ENCODE peak calls at places on chromosomes 12 and 14, in eight cellular contexts. One of them, this sample, is unnamed.

GRCh38 chr12:56682323-56682722 is 5.8 kb downstream of the PTGES3 start:
- DNase-seq in tibial artery: peak; percentile 16
- DNase-seq in upper lobe of right lung: no peak
- DNase-seq in right atrium auricular region: no peak
- DNase-seq in CD8-positive, alpha-beta T cell: no peak
- DNase-seq in heart right ventricle: no peak
- DNase-seq in HCT116: no peak
- DNase-seq in fibroblast of lung: no peak
- DNase-seq in this sample: peak; percentile 10

GRCh38 chr12:6767301-6767591 is 1.1 kb downstream of the PTMS start:
- DNase-seq in tibial artery: no peak
- DNase-seq in upper lobe of right lung: no peak
- DNase-seq in right atrium auricular region: no peak
- DNase-seq in CD8-positive, alpha-beta T cell: no peak
- DNase-seq in heart right ventricle: no peak
- DNase-seq in HCT116: no peak
- DNase-seq in fibroblast of lung: no peak
- DNase-seq in this sample: no peak

GRCh38 chr12:6961278-6961694 is 9.2 kb downstream of the PHB2 start:
- DNase-seq in tibial artery: peak; percentile 84
- DNase-seq in upper lobe of right lung: peak; percentile 94
- DNase-seq in right atrium auricular region: peak; percentile 79
- DNase-seq in CD8-positive, alpha-beta T cell: peak; percentile 87
- DNase-seq in heart right ventricle: peak; percentile 66
- DNase-seq in HCT116: no peak
- DNase-seq in fibroblast of lung: no peak
- DNase-seq in this sample: peak; percentile 91

GRCh38 chr14:74417201-74417600 is 8.8 kb downstream of the SYNDIG1L start:
- DNase-seq in tibial artery: no peak
- DNase-seq in upper lobe of right lung: no peak
- DNase-seq in right atrium auricular region: no peak
- DNase-seq in CD8-positive, alpha-beta T cell: no peak
- DNase-seq in heart right ventricle: no peak
- DNase-seq in HCT116: no peak
- DNase-seq in fibroblast of lung: no peak
- DNase-seq in this sample: no peak

GRCh38 chr12:26187014-26187413 is 8.4 kb upstream of the SSPN start:
- DNase-seq in tibial artery: no peak
- DNase-seq in upper lobe of right lung: no peak
- DNase-seq in right atrium auricular region: no peak
- DNase-seq in CD8-positive, alpha-beta T cell: no peak
- DNase-seq in heart right ventricle: no peak
- DNase-seq in HCT116: no peak
- DNase-seq in fibroblast of lung: no peak
- DNase-seq in this sample: no peak

GRCh38 chr12:5438671-5439200 is 6.8 kb downstream of the NTF3 start:
- DNase-seq in tibial artery: no peak
- DNase-seq in upper lobe of right lung: no peak
- DNase-seq in right atrium auricular region: no peak
- DNase-seq in CD8-positive, alpha-beta T cell: no peak
- DNase-seq in heart right ventricle: no peak
- DNase-seq in HCT116: no peak
- DNase-seq in fibroblast of lung: no peak
- DNase-seq in this sample: no peak

GRCh38 chr14:72217164-72217563 is 284.9 kb downstream of the RGS6 start:
- DNase-seq in tibial artery: no peak
- DNase-seq in upper lobe of right lung: no peak
- DNase-seq in right atrium auricular region: no peak
- DNase-seq in CD8-positive, alpha-beta T cell: no peak
- DNase-seq in heart right ventricle: no peak
- DNase-seq in HCT116: no peak
- DNase-seq in fibroblast of lung: no peak
- DNase-seq in this sample: no peak

GRCh38 chr14:37232907-37233481 is 35.3 kb downstream of the MIPOL1 start:
- DNase-seq in tibial artery: no peak
- DNase-seq in upper lobe of right lung: no peak
- DNase-seq in right atrium auricular region: no peak
- DNase-seq in CD8-positive, alpha-beta T cell: no peak
- DNase-seq in heart right ventricle: no peak
- DNase-seq in HCT116: peak; percentile 41
- DNase-seq in fibroblast of lung: peak; percentile 71
- DNase-seq in this sample: no peak

GRCh38 chr12:120925740-120926563 is 21.8 kb upstream of the SPPL3 start:
- DNase-seq in tibial artery: no peak
- DNase-seq in upper lobe of right lung: no peak
- DNase-seq in right atrium auricular region: no peak
- DNase-seq in CD8-positive, alpha-beta T cell: no peak
- DNase-seq in heart right ventricle: no peak
- DNase-seq in HCT116: peak; percentile 89
- DNase-seq in fibroblast of lung: no peak
- DNase-seq in this sample: no peak

GRCh38 chr14:99691111-99691885 is 7.2 kb downstream of the CYP46A1 start:
- DNase-seq in tibial artery: no peak
- DNase-seq in upper lobe of right lung: peak; percentile 50
- DNase-seq in right atrium auricular region: peak; percentile 36
- DNase-seq in CD8-positive, alpha-beta T cell: no peak
- DNase-seq in heart right ventricle: no peak
- DNase-seq in HCT116: no peak
- DNase-seq in fibroblast of lung: no peak
- DNase-seq in this sample: no peak

DNA sequence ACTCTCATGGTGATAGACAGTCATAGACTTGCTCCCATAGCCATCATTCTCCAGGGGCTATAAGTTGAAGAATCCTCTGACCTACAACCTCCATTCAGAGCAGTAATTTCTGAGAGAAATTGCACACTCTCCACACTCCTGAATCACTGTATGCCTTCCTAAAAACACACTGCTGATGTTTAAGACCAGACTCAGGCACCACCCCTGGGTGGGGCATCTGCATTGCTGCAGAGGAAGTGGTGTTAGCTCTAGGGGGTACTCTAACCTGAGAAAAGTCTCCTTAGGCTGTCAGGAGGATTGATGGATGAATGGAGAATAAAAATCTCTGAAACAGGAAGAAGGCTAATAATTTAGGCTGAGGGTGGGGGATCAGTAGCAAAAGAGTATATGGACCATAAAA is 436.1 kb downstream of the DAD1 start:
- DNase-seq in tibial artery: no peak
- DNase-seq in upper lobe of right lung: no peak
- DNase-seq in right atrium auricular region: no peak
- DNase-seq in CD8-positive, alpha-beta T cell: no peak
- DNase-seq in heart right ventricle: no peak
- DNase-seq in HCT116: no peak
- DNase-seq in fibroblast of lung: no peak
- DNase-seq in this sample: no peak
- H3K4me1 ChIP-seq in tibial artery: no peaks in the 10 kb centered on the region
- H3K4me1 ChIP-seq in upper lobe of right lung: no peaks in the 10 kb centered on the region
- H3K4me1 ChIP-seq in right atrium auricular region: no peaks in the 10 kb centered on the region
- H3K4me1 ChIP-seq in CD8-positive, alpha-beta T cell: no peaks in the 10 kb centered on the region
- H3K4me1 ChIP-seq in heart right ventricle: no peaks in the 10 kb centered on the region
- H3K4me1 ChIP-seq in HCT116: no peaks in the 10 kb centered on the region
- H3K4me1 ChIP-seq in fibroblast of lung: no peaks in the 10 kb centered on the region
- H3K4me1 ChIP-seq in this sample: no peaks in the 10 kb centered on the region

GRCh38 chr14:91354221-91354916 is 63.3 kb downstream of the CCDC88C start:
- DNase-seq in tibial artery: no peak
- DNase-seq in upper lobe of right lung: no peak
- DNase-seq in right atrium auricular region: no peak
- DNase-seq in CD8-positive, alpha-beta T cell: no peak
- DNase-seq in heart right ventricle: no peak
- DNase-seq in HCT116: no peak
- DNase-seq in fibroblast of lung: no peak
- DNase-seq in this sample: peak; percentile 26
- H3K4me3 ChIP-seq in tibial artery: no peak overlapping the region
- H3K4me3 ChIP-seq in upper lobe of right lung: no peak overlapping the region
- H3K4me3 ChIP-seq in right atrium auricular region: no peak overlapping the region
- H3K4me3 ChIP-seq in CD8-positive, alpha-beta T cell: no peak overlapping the region
- H3K4me3 ChIP-seq in heart right ventricle: no peak overlapping the region
- H3K4me3 ChIP-seq in HCT116: no peak overlapping the region
- H3K4me3 ChIP-seq in fibroblast of lung: no peak overlapping the region
- H3K4me3 ChIP-seq in this sample: no peak overlapping the region

GRCh38 chr12:11836964-11837286 is 187.5 kb downstream of the ETV6 start:
- DNase-seq in tibial artery: no peak
- DNase-seq in upper lobe of right lung: no peak
- DNase-seq in right atrium auricular region: no peak
- DNase-seq in CD8-positive, alpha-beta T cell: no peak
- DNase-seq in heart right ventricle: no peak
- DNase-seq in HCT116: no peak
- DNase-seq in fibroblast of lung: no peak
- DNase-seq in this sample: no peak

GRCh38 chr12:11837318-11837934 is 188.0 kb downstream of the ETV6 start:
- DNase-seq in tibial artery: no peak
- DNase-seq in upper lobe of right lung: no peak
- DNase-seq in right atrium auricular region: no peak
- DNase-seq in CD8-positive, alpha-beta T cell: no peak
- DNase-seq in heart right ventricle: no peak
- DNase-seq in HCT116: no peak
- DNase-seq in fibroblast of lung: no peak
- DNase-seq in this sample: no peak

GRCh38 chr12:11834925-11835324 is 185.5 kb downstream of the ETV6 start:
- DNase-seq in tibial artery: no peak
- DNase-seq in upper lobe of right lung: no peak
- DNase-seq in right atrium auricular region: no peak
- DNase-seq in CD8-positive, alpha-beta T cell: no peak
- DNase-seq in heart right ventricle: no peak
- DNase-seq in HCT116: no peak
- DNase-seq in fibroblast of lung: no peak
- DNase-seq in this sample: no peak

GRCh38 chr12:11838403-11838802 is 188.9 kb downstream of the ETV6 start:
- DNase-seq in tibial artery: no peak
- DNase-seq in upper lobe of right lung: no peak
- DNase-seq in right atrium auricular region: no peak
- DNase-seq in CD8-positive, alpha-beta T cell: no peak
- DNase-seq in heart right ventricle: no peak
- DNase-seq in HCT116: no peak
- DNase-seq in fibroblast of lung: no peak
- DNase-seq in this sample: no peak

GRCh38 chr12:11836282-11836963 is 186.9 kb downstream of the ETV6 start:
- DNase-seq in tibial artery: no peak
- DNase-seq in upper lobe of right lung: peak; percentile 75
- DNase-seq in right atrium auricular region: peak; percentile 69
- DNase-seq in CD8-positive, alpha-beta T cell: no peak
- DNase-seq in heart right ventricle: no peak
- DNase-seq in HCT116: no peak
- DNase-seq in fibroblast of lung: no peak
- DNase-seq in this sample: no peak
- H3K4me1 ChIP-seq in tibial artery: no peaks in the 10 kb centered on the region
- H3K4me1 ChIP-seq in upper lobe of right lung: peaks cover 67% of the 10 kb centered on the region
- H3K4me1 ChIP-seq in right atrium auricular region: peaks cover 65% of the 10 kb centered on the region
- H3K4me1 ChIP-seq in CD8-positive, alpha-beta T cell: no peaks in the 10 kb centered on the region
- H3K4me1 ChIP-seq in heart right ventricle: peaks cover 86% of the 10 kb centered on the region
- H3K4me1 ChIP-seq in HCT116: no peaks in the 10 kb centered on the region
- H3K4me1 ChIP-seq in fibroblast of lung: no peaks in the 10 kb centered on the region
- H3K4me1 ChIP-seq in this sample: peaks cover 8% of the 10 kb centered on the region

GRCh38 chr12:90460681-90461080 is 494.3 kb downstream of the CCER1 start:
- DNase-seq in tibial artery: no peak
- DNase-seq in upper lobe of right lung: no peak
- DNase-seq in right atrium auricular region: no peak
- DNase-seq in CD8-positive, alpha-beta T cell: no peak
- DNase-seq in heart right ventricle: no peak
- DNase-seq in HCT116: no peak
- DNase-seq in fibroblast of lung: peak; percentile 16
- DNase-seq in this sample: no peak
- H3K4me3 ChIP-seq in tibial artery: no peak overlapping the region
- H3K4me3 ChIP-seq in upper lobe of right lung: no peak overlapping the region
- H3K4me3 ChIP-seq in right atrium auricular region: no peak overlapping the region
- H3K4me3 ChIP-seq in CD8-positive, alpha-beta T cell: no peak overlapping the region
- H3K4me3 ChIP-seq in heart right ventricle: no peak overlapping the region
- H3K4me3 ChIP-seq in HCT116: no peak overlapping the region
- H3K4me3 ChIP-seq in fibroblast of lung: no peak overlapping the region
- H3K4me3 ChIP-seq in this sample: no peak overlapping the region

DNA sequence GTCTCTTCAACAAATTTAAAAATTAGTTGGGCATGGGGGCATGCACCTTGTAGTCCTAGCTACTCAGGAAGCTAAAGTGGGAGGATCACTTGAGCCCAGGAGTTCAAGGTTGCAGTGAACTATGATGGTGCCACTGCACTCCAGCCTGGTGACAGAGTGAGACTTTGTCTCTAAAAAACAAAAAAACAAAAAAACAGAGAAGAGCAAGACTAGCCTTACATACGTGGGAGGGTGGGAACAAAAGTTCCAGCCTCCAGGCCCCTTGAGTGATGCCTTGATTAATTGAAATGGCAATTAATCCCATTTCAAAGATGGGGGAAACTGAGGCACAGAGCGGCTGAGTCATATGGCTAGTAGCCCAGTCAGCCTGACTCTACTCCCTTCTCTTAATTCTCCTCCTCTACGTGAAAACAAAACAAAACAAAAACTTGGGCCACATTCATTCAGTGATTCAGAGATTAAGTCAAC is 3.3 kb upstream of the FAM222A start:
- DNase-seq in tibial artery: no peak
- DNase-seq in upper lobe of right lung: no peak
- DNase-seq in right atrium auricular region: no peak
- DNase-seq in CD8-positive, alpha-beta T cell: no peak
- DNase-seq in heart right ventricle: no peak
- DNase-seq in HCT116: no peak
- DNase-seq in fibroblast of lung: no peak
- DNase-seq in this sample: no peak
- H3K4me1 ChIP-seq in tibial artery: no peaks in the 10 kb centered on the region
- H3K4me1 ChIP-seq in upper lobe of right lung: peaks cover 5% of the 10 kb centered on the region
- H3K4me1 ChIP-seq in right atrium auricular region: peaks cover 28% of the 10 kb centered on the region
- H3K4me1 ChIP-seq in CD8-positive, alpha-beta T cell: peaks cover 11% of the 10 kb centered on the region
- H3K4me1 ChIP-seq in heart right ventricle: peaks cover 26% of the 10 kb centered on the region
- H3K4me1 ChIP-seq in HCT116: peaks cover 6% of the 10 kb centered on the region
- H3K4me1 ChIP-seq in fibroblast of lung: no peaks in the 10 kb centered on the region
- H3K4me1 ChIP-seq in this sample: peaks cover 4% of the 10 kb centered on the region

This sample was measured in kidney.